ENCODE peak calls at places on chromosomes 1 and 21, in four cellular contexts. W is CD4-positive, alpha-beta T cell; U is AG04450; A is caudate nucleus. Y is an unnamed sample.

GRCh38 chr1:121519042-121519755 is 334.4 kb downstream of the SRGAP2C start:
- DNase-seq in A (peak; percentile 47), U (no peak), W (peak; percentile 73), Y (no peak)

GRCh38 chr1:188941986-188942385 is 1535.7 kb downstream of the BRINP3 start:
- DNase-seq in A (no peak), U (no peak), W (no peak), Y (no peak)

GRCh38 chr1:226411619-226412018 is 3.7 kb upstream of the PARP1 start:
- DNase-seq in U (no peak), A (no peak), W (no peak), Y (no peak)

GRCh38 chr1:63883494-63884235 is 109.8 kb downstream of the ROR1 start:
- DNase-seq in W (no peak), A (no peak), U (no peak), Y (no peak)

GRCh38 chr1:200302192-200302892 is 107.5 kb downstream of the ZNF281 start:
- DNase-seq in W (peak; percentile 41), U (no peak), A (no peak), Y (no peak)

GRCh38 chr1:214002060-214002459 is 14.3 kb downstream of the PROX1 start:
- DNase-seq in W (no peak), A (no peak), U (no peak), Y (no peak)

GRCh38 chr1:31413405-31414005 is 492 bp downstream of the SERINC2 start:
- DNase-seq in U (no peak), W (no peak), A (no peak), Y (peak; percentile 69)

GRCh38 chr1:163796394-163796821 is 474.7 kb downstream of the NUF2 start:
- DNase-seq in U (no peak), W (no peak), A (no peak), Y (no peak)

GRCh38 chr1:186323865-186324264 is 51.2 kb downstream of the TPR start:
- DNase-seq in W (no peak), A (no peak), U (no peak), Y (no peak)

GRCh38 chr1:182575540-182576149 is 13.4 kb downstream of the RNASEL start:
- DNase-seq in U (peak; percentile 7), A (no peak), W (no peak), Y (no peak)

GRCh38 chr1:220741825-220742224 is 6.3 kb upstream of the MTARC2 start:
- DNase-seq in U (no peak), W (no peak), A (no peak), Y (no peak)

GRCh38 chr1:230232352-230232751 is 165.3 kb downstream of the GALNT2 start:
- DNase-seq in A (no peak), W (no peak), U (no peak), Y (peak; percentile 40)

GRCh38 chr1:61183471-61184034 is 101.2 kb downstream of the NFIA start:
- DNase-seq in U (no peak), A (no peak), W (no peak), Y (no peak)

GRCh38 chr1:5447479-5448070 is 544.6 kb downstream of the NPHP4 start:
- DNase-seq in A (no peak), W (no peak), U (no peak), Y (no peak)

GRCh38 chr1:156559086-156559796 is 13.1 kb downstream of the IQGAP3 start:
- DNase-seq in A (no peak), W (no peak), U (no peak), Y (no peak)

GRCh38 chr1:115283681-115284146 is 54.3 kb downstream of the NGF start:
- DNase-seq in A (no peak), U (no peak), W (no peak), Y (no peak)

GRCh38 chr1:10179408-10179685 is 31.0 kb upstream of the KIF1B start:
- DNase-seq in U (no peak), A (no peak), W (no peak), Y (no peak)
- H3K27ac ChIP-seq in U (no peak overlapping the region), A (peak overlapping the region; percentile 95), W (no peak overlapping the region), Y (no peak overlapping the region)

GRCh38 chr1:78649628-78650027 is at the start of gene IFI44:
- DNase-seq in W (peak; percentile 72), U (peak; percentile 46), A (no peak), Y (peak; percentile 89)
- H3K27ac ChIP-seq in W (peak within 1 kb of the TSS; percentile 30), U (no peak within 1 kb of the TSS), A (no peak within 1 kb of the TSS), Y (peak within 1 kb of the TSS; percentile 64)

DNA sequence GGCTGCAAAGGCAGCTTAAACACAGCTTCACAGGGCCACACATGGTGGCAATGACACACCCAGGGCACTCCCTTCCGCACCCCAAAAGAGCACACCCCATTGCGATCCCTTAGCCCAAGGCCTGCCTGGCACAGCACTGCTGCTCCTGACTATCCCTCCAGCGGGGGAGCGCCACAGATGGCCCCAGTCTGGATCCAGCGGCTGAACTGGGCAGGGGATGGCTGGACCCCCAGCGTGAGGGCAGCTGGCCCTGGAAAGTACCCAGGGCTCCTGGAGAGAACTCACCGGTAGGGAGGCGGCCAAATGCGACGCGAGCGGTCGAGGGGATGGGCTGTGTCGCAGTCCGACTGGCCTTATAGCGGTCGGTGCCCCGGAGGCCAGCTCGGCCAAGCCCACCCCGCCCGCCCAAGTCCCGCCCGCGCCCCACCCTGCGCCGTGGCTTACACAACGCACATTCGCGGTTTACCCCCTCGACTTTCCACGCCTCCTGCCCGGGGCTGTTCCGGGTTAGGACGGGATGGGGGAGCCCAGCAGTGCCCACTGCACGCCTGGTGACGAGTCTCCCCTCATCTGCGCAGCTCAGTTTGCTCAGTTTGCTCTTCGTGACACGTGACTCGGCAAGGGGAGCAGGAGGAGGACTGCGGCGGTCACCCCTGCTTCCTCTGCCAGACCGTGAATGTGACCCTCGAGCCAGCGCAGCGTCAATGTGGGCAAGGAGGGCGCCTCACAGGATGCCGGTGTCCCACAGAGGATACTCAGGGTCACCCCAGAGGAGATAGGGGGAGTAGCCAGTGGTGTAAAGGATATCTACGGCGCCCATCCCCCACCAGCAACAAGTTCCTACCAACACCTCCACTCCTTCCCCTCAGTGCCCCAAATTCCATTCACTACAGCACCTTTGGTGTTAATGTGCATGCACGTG is at the start of gene S100A6:
- DNase-seq in A (no peak), W (peak; percentile 73), U (peak; percentile 76), Y (peak; percentile 94)
- H3K27ac ChIP-seq in A (peak within 1 kb of the TSS; percentile 88), W (peak within 1 kb of the TSS; percentile 95), U (peak within 1 kb of the TSS; percentile 96), Y (peak within 1 kb of the TSS; percentile 97)

GRCh38 chr1:161091796-161092507 is 2.6 kb upstream of the NECTIN4 start:
- DNase-seq in A (no peak), W (no peak), U (no peak), Y (no peak)
- H3K27ac ChIP-seq in A (no peak overlapping the region), W (no peak overlapping the region), U (no peak overlapping the region), Y (no peak overlapping the region)

DNA sequence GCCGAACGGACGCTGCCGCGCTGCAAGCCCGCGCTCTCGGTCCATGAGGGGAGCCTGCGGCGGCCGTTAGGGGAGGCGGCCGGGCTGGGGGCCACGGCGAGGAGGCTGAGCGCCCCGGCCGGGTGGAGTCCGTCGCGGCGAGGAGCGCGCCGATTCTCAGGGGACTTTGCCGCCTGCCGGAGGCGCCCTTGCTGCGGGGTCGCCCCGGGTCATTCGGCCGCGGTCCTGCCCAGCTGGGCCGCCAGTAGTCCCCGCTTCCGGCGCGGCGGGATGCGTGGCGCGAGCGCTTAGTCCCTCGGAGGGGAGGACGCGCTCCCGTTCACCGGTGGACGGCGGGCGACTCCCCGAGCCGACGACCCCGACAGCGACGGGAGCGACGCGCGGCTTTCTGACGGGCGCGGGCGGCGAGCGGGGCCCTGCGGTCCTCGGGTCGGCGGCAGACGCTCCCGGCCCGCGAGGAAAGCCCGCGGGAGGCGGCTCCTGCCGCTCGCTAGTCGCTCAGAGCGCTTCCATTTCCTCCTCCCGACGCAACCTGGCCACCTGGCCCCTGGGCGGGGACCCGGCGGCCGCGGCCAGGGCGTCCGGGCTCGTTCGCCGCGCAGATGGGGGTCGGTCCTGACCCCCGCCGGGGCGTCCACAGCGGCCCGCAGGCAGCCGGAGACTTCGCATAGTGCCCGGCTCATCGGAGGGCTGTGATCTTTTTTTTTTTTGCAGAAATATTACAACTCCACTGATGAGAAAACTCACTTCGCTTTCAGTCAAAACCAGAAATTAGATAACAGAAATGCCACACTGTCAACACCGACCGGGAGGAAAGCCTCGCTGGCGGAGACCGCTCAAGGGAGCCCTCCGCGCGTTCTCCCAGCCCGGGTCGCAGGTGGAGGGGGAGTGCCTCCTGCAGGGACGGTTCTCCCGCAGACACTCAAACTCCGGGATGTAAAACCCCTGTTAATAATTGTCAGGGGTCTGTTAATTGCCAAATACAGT is 640 bp upstream of the ZBTB21 start:
- DNase-seq in A (no peak), U (no peak), W (no peak), Y (no peak)
- H3K27ac ChIP-seq in A (peak overlapping the region; percentile 90), U (peak overlapping the region; percentile 11), W (peak overlapping the region; percentile 91), Y (peak overlapping the region; percentile 97)

DNA sequence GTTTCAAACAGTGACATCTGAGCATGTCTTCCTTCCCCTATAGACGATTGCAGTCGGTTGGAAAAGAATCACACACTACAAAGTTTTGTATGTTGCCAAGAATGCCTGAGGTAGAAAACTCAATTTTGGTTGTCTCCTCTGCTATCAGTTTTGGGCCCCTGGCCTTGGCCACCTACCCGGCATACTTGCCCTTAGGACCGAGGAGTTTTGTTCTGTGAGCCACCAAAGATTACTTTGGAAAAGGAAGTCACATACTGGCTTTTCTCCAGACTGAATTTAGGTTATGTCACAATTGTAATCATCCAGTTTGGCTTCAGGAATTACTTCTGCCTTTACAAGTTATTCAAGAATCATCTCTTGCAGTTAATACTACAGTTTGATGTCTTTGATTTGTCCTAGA is 71.4 kb downstream of the RGL1 start:
- DNase-seq in A (no peak), W (no peak), U (no peak), Y (no peak)
- H3K27ac ChIP-seq in A (peak overlapping the region; percentile 89), W (no peak overlapping the region), U (no peak overlapping the region), Y (peak overlapping the region; percentile 51)

GRCh38 chr1:154938604-154939399 is 2.3 kb upstream of the PMVK start:
- DNase-seq in U (no peak), W (no peak), A (no peak), Y (no peak)

GRCh38 chr1:154940213-154940879 is 3.8 kb upstream of the PMVK start:
- DNase-seq in W (no peak), U (no peak), A (no peak), Y (no peak)

GRCh38 chr1:154941332-154941995 is 4.9 kb upstream of the PMVK start:
- DNase-seq in U (no peak), W (no peak), A (no peak), Y (no peak)

GRCh38 chr1:154937988-154938386 is 1.5 kb upstream of the PMVK start:
- DNase-seq in A (no peak), U (no peak), W (no peak), Y (no peak)

DNA sequence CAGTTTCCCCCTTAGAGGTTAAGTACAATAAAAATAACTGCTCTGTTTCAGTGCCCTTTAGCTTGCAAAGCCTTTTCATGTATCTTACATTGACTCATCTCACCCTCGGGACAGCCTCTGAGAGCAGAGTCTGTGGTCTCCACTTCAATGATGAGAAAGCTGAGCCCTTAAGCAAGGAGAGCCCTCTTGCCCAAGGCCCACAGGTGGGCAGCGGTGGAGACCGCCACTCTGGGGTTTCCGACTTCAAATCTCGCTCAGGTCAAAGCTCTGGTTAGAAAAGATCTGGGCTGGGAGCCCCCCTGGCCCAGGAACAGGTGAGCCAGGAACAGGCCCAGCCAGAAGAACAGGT is 4.3 kb upstream of the PMVK start:
- DNase-seq in A (no peak), U (no peak), W (no peak), Y (no peak)
- H3K27ac ChIP-seq in A (peak overlapping the region; percentile 6), U (no peak overlapping the region), W (no peak overlapping the region), Y (peak overlapping the region; percentile 3)